ENCODE peak calls at places on chromosome 2, in eight cellular contexts. One of them, this sample, is unnamed.
A peak's percentile ranks its signal among the peaks of the same experiment; 100 is the strongest.

GRCh38 chr2:105568323-105568610 is 169.4 kb upstream of the FHL2 start:
- DNase-seq in HT-29: no peak
- DNase-seq in HCEC 1CT: no peak
- DNase-seq in activated T-cell treated with anti-CD3 and anti-CD28 coated beads for 24 hours: no peak
- DNase-seq in left lung: no peak
- DNase-seq in A172: no peak
- DNase-seq in M059J: no peak
- DNase-seq in NCI-H1105 treated with DMSO at 0.1 percent for 48 hours: no peak
- DNase-seq in this sample: no peak

GRCh38 chr2:172440795-172441194 is 13.4 kb downstream of the ITGA6 start:
- DNase-seq in HT-29: peak; percentile 81
- DNase-seq in HCEC 1CT: no peak
- DNase-seq in activated T-cell treated with anti-CD3 and anti-CD28 coated beads for 24 hours: no peak
- DNase-seq in left lung: no peak
- DNase-seq in A172: peak; percentile 38
- DNase-seq in M059J: no peak
- DNase-seq in NCI-H1105 treated with DMSO at 0.1 percent for 48 hours: no peak
- DNase-seq in this sample: peak; percentile 33

GRCh38 chr2:190469770-190470169 is 61.6 kb downstream of the MFSD6 start:
- DNase-seq in HT-29: peak; percentile 82
- DNase-seq in HCEC 1CT: no peak
- DNase-seq in activated T-cell treated with anti-CD3 and anti-CD28 coated beads for 24 hours: no peak
- DNase-seq in left lung: no peak
- DNase-seq in A172: peak; percentile 85
- DNase-seq in M059J: peak; percentile 91
- DNase-seq in NCI-H1105 treated with DMSO at 0.1 percent for 48 hours: peak; percentile 96
- DNase-seq in this sample: peak; percentile 76

GRCh38 chr2:202314116-202314515 is 48.6 kb downstream of the NOP58 start:
- DNase-seq in HT-29: no peak
- DNase-seq in HCEC 1CT: no peak
- DNase-seq in activated T-cell treated with anti-CD3 and anti-CD28 coated beads for 24 hours: no peak
- DNase-seq in left lung: no peak
- DNase-seq in A172: no peak
- DNase-seq in M059J: no peak
- DNase-seq in NCI-H1105 treated with DMSO at 0.1 percent for 48 hours: no peak
- DNase-seq in this sample: no peak

GRCh38 chr2:196123679-196124373 is 47.6 kb downstream of the STK17B start:
- DNase-seq in HT-29: no peak
- DNase-seq in HCEC 1CT: peak; percentile 34
- DNase-seq in activated T-cell treated with anti-CD3 and anti-CD28 coated beads for 24 hours: no peak
- DNase-seq in left lung: no peak
- DNase-seq in A172: peak; percentile 50
- DNase-seq in M059J: peak; percentile 40
- DNase-seq in NCI-H1105 treated with DMSO at 0.1 percent for 48 hours: no peak
- DNase-seq in this sample: peak; percentile 48

GRCh38 chr2:151713291-151713903 is 20.9 kb downstream of the NEB start:
- DNase-seq in HT-29: no peak
- DNase-seq in HCEC 1CT: no peak
- DNase-seq in activated T-cell treated with anti-CD3 and anti-CD28 coated beads for 24 hours: no peak
- DNase-seq in left lung: no peak
- DNase-seq in A172: no peak
- DNase-seq in M059J: no peak
- DNase-seq in NCI-H1105 treated with DMSO at 0.1 percent for 48 hours: no peak
- DNase-seq in this sample: no peak

GRCh38 chr2:129769402-129769991 is 210.0 kb upstream of the RAB6C start:
- DNase-seq in HT-29: no peak
- DNase-seq in HCEC 1CT: no peak
- DNase-seq in activated T-cell treated with anti-CD3 and anti-CD28 coated beads for 24 hours: no peak
- DNase-seq in left lung: no peak
- DNase-seq in A172: no peak
- DNase-seq in M059J: no peak
- DNase-seq in NCI-H1105 treated with DMSO at 0.1 percent for 48 hours: no peak
- DNase-seq in this sample: no peak

GRCh38 chr2:196613302-196613701 is 26.2 kb upstream of the CCDC150 start:
- DNase-seq in HT-29: no peak
- DNase-seq in HCEC 1CT: no peak
- DNase-seq in activated T-cell treated with anti-CD3 and anti-CD28 coated beads for 24 hours: no peak
- DNase-seq in left lung: no peak
- DNase-seq in A172: no peak
- DNase-seq in M059J: no peak
- DNase-seq in NCI-H1105 treated with DMSO at 0.1 percent for 48 hours: no peak
- DNase-seq in this sample: no peak

GRCh38 chr2:9238927-9239326 is 32.3 kb downstream of the ASAP2 start:
- DNase-seq in HT-29: no peak
- DNase-seq in HCEC 1CT: peak; percentile 43
- DNase-seq in activated T-cell treated with anti-CD3 and anti-CD28 coated beads for 24 hours: no peak
- DNase-seq in left lung: no peak
- DNase-seq in A172: no peak
- DNase-seq in M059J: no peak
- DNase-seq in NCI-H1105 treated with DMSO at 0.1 percent for 48 hours: no peak
- DNase-seq in this sample: no peak

GRCh38 chr2:608297-608696 is 68.9 kb downstream of the TMEM18 start:
- DNase-seq in HT-29: no peak
- DNase-seq in HCEC 1CT: no peak
- DNase-seq in activated T-cell treated with anti-CD3 and anti-CD28 coated beads for 24 hours: no peak
- DNase-seq in left lung: no peak
- DNase-seq in A172: no peak
- DNase-seq in M059J: no peak
- DNase-seq in NCI-H1105 treated with DMSO at 0.1 percent for 48 hours: no peak
- DNase-seq in this sample: no peak

GRCh38 chr2:174574657-174575056 is 22.9 kb downstream of the WIPF1 start:
- DNase-seq in HT-29: no peak
- DNase-seq in HCEC 1CT: no peak
- DNase-seq in activated T-cell treated with anti-CD3 and anti-CD28 coated beads for 24 hours: no peak
- DNase-seq in left lung: no peak
- DNase-seq in A172: no peak
- DNase-seq in M059J: no peak
- DNase-seq in NCI-H1105 treated with DMSO at 0.1 percent for 48 hours: no peak
- DNase-seq in this sample: no peak

GRCh38 chr2:190984595-190984994 is 29.4 kb downstream of the STAT1 start:
- DNase-seq in HT-29: no peak
- DNase-seq in HCEC 1CT: peak; percentile 40
- DNase-seq in activated T-cell treated with anti-CD3 and anti-CD28 coated beads for 24 hours: no peak
- DNase-seq in left lung: no peak
- DNase-seq in A172: peak; percentile 85
- DNase-seq in M059J: peak; percentile 81
- DNase-seq in NCI-H1105 treated with DMSO at 0.1 percent for 48 hours: no peak
- DNase-seq in this sample: peak; percentile 54

GRCh38 chr2:208147008-208147407 is 1.1 kb upstream of the CRYGB start:
- DNase-seq in HT-29: no peak
- DNase-seq in HCEC 1CT: no peak
- DNase-seq in activated T-cell treated with anti-CD3 and anti-CD28 coated beads for 24 hours: no peak
- DNase-seq in left lung: no peak
- DNase-seq in A172: no peak
- DNase-seq in M059J: no peak
- DNase-seq in NCI-H1105 treated with DMSO at 0.1 percent for 48 hours: no peak
- DNase-seq in this sample: no peak

GRCh38 chr2:77831878-77832277 is 309.7 kb upstream of the LRRTM4 start:
- DNase-seq in HT-29: peak; percentile 66
- DNase-seq in HCEC 1CT: no peak
- DNase-seq in activated T-cell treated with anti-CD3 and anti-CD28 coated beads for 24 hours: no peak
- DNase-seq in left lung: no peak
- DNase-seq in A172: no peak
- DNase-seq in M059J: no peak
- DNase-seq in NCI-H1105 treated with DMSO at 0.1 percent for 48 hours: no peak
- DNase-seq in this sample: no peak

GRCh38 chr2:42840760-42841159 is 48.4 kb upstream of the HAAO start:
- DNase-seq in HT-29: no peak
- DNase-seq in HCEC 1CT: no peak
- DNase-seq in activated T-cell treated with anti-CD3 and anti-CD28 coated beads for 24 hours: no peak
- DNase-seq in left lung: no peak
- DNase-seq in A172: no peak
- DNase-seq in M059J: no peak
- DNase-seq in NCI-H1105 treated with DMSO at 0.1 percent for 48 hours: no peak
- DNase-seq in this sample: no peak

GRCh38 chr2:138829326-138829725 is 49.1 kb upstream of the NXPH2 start:
- DNase-seq in HT-29: peak; percentile 69
- DNase-seq in HCEC 1CT: peak; percentile 13
- DNase-seq in activated T-cell treated with anti-CD3 and anti-CD28 coated beads for 24 hours: no peak
- DNase-seq in left lung: no peak
- DNase-seq in A172: peak; percentile 46
- DNase-seq in M059J: peak; percentile 35
- DNase-seq in NCI-H1105 treated with DMSO at 0.1 percent for 48 hours: peak; percentile 43
- DNase-seq in this sample: peak; percentile 33

GRCh38 chr2:112121682-112122254 is 16.4 kb upstream of the FBLN7 start:
- DNase-seq in HT-29: peak; percentile 73
- DNase-seq in HCEC 1CT: peak; percentile 49
- DNase-seq in activated T-cell treated with anti-CD3 and anti-CD28 coated beads for 24 hours: no peak
- DNase-seq in left lung: no peak
- DNase-seq in A172: peak; percentile 53
- DNase-seq in M059J: peak; percentile 48
- DNase-seq in NCI-H1105 treated with DMSO at 0.1 percent for 48 hours: peak; percentile 18
- DNase-seq in this sample: peak; percentile 46

GRCh38 chr2:235666240-235666781 is 172.5 kb downstream of the AGAP1 start:
- DNase-seq in HT-29: peak; percentile 82
- DNase-seq in HCEC 1CT: peak; percentile 67
- DNase-seq in activated T-cell treated with anti-CD3 and anti-CD28 coated beads for 24 hours: no peak
- DNase-seq in left lung: no peak
- DNase-seq in A172: peak; percentile 74
- DNase-seq in M059J: peak; percentile 84
- DNase-seq in NCI-H1105 treated with DMSO at 0.1 percent for 48 hours: peak; percentile 77
- DNase-seq in this sample: peak; percentile 73

GRCh38 chr2:20226152-20226545 is 1.2 kb upstream of the SDC1 start:
- DNase-seq in HT-29: no peak
- DNase-seq in HCEC 1CT: no peak
- DNase-seq in activated T-cell treated with anti-CD3 and anti-CD28 coated beads for 24 hours: no peak
- DNase-seq in left lung: no peak
- DNase-seq in A172: no peak
- DNase-seq in M059J: no peak
- DNase-seq in NCI-H1105 treated with DMSO at 0.1 percent for 48 hours: no peak
- DNase-seq in this sample: no peak

GRCh38 chr2:143263045-143263625 is 133.9 kb downstream of the ARHGAP15 start:
- DNase-seq in HT-29: no peak
- DNase-seq in HCEC 1CT: peak; percentile 4
- DNase-seq in activated T-cell treated with anti-CD3 and anti-CD28 coated beads for 24 hours: no peak
- DNase-seq in left lung: no peak
- DNase-seq in A172: no peak
- DNase-seq in M059J: peak; percentile 37
- DNase-seq in NCI-H1105 treated with DMSO at 0.1 percent for 48 hours: no peak
- DNase-seq in this sample: no peak

This sample was measured in RPMI7951.